ENCODE peak calls at places on chromosome 5, in four cellular contexts. A is HepG2, Y is H1, Q is A549. O is an unnamed sample.

GRCh38 chr5:150638053-150638444 is 2.4 kb upstream of the SYNPO start:
- DNase-seq in A (no peak), Y (no peak), Q (no peak), O (no peak)

GRCh38 chr5:14627270-14627669 is 37.2 kb upstream of the OTULIN start:
- DNase-seq in A (no peak), Y (no peak), Q (no peak), O (no peak)

GRCh38 chr5:132070460-132071337 is 2.9 kb upstream of the CSF2 start:
- DNase-seq in A (no peak), Y (no peak), Q (no peak), O (no peak)

GRCh38 chr5:171534009-171534895 is 114.8 kb downstream of the FGF18 start:
- DNase-seq in A (no peak), Y (no peak), Q (no peak), O (no peak)

GRCh38 chr5:1429501-1429900 is 15.7 kb downstream of the SLC6A3 start:
- DNase-seq in A (no peak), Y (no peak), Q (no peak), O (no peak)

GRCh38 chr5:95925345-95925744 is 36.3 kb downstream of the ELL2 start:
- DNase-seq in A (no peak), Y (no peak), Q (no peak), O (no peak)

GRCh38 chr5:137252513-137252912 is 246.6 kb downstream of the SPOCK1 start:
- DNase-seq in A (no peak), Y (no peak), Q (no peak), O (no peak)

GRCh38 chr5:83321656-83322055 is 149.9 kb upstream of the VCAN start:
- DNase-seq in A (no peak), Y (no peak), Q (no peak), O (no peak)

GRCh38 chr5:53381-54174 is 38.4 kb upstream of the PLEKHG4B start:
- DNase-seq in A (no peak), Y (peak; percentile 46), Q (peak; percentile 49), O (peak; percentile 82)

GRCh38 chr5:16953729-16954128 is 17.6 kb upstream of the MYO10 start:
- DNase-seq in A (no peak), Y (no peak), Q (no peak), O (no peak)

GRCh38 chr5:78644129-78644528 is 4.4 kb downstream of the LHFPL2 start:
- DNase-seq in A (no peak), Y (no peak), Q (no peak), O (no peak)
- H3K4me3 ChIP-seq in A (no peak overlapping the region), Y (no peak overlapping the region), Q (no peak overlapping the region), O (no peak overlapping the region)

GRCh38 chr5:109223521-109223920 is 186.3 kb downstream of the PJA2 start:
- DNase-seq in A (no peak), Y (no peak), Q (no peak), O (no peak)
- TF ChIP-seq CTCF in A (peak; percentile 19), Y (no peak), Q (no peak), O (no peak)

GRCh38 chr5:72499730-72500129 is 7.5 kb downstream of the ZNF366 start:
- DNase-seq in A (no peak), Y (no peak), Q (no peak), O (no peak)

GRCh38 chr5:72494700-72495124 is 12.5 kb downstream of the ZNF366 start:
- DNase-seq in A (no peak), Y (no peak), Q (no peak), O (no peak)

GRCh38 chr5:72498284-72498683 is 8.9 kb downstream of the ZNF366 start:
- DNase-seq in A (no peak), Y (no peak), Q (no peak), O (no peak)

GRCh38 chr5:72499090-72499489 is 8.1 kb downstream of the ZNF366 start:
- DNase-seq in A (no peak), Y (no peak), Q (no peak), O (no peak)

DNA sequence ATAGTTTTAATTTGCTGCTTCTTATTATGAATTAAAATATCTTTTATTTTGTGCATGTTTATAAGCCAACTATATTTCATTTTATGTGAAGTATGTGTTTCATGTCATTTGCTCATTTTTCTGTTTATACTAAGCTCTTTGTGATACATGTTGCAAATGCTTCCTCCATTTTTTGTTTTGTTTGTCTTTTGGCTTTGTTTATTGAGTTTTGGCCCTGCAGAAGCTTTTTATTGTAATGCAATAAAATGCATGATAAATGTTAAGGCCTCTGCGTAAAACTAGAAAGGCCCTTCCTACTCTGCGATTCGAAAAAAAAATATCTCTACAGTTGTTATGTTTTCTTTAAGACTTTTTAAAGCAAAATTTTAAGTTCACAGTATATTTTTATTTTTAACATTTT is 9.4 kb downstream of the ZNF366 start:
- DNase-seq in A (no peak), Y (no peak), Q (no peak), O (no peak)
- TF ChIP-seq CHD2 in A (no peak), Y (no peak), Q (no peak), O (no peak)

GRCh38 chr5:90777959-90778358 is 219.4 kb downstream of the ADGRV1 start:
- DNase-seq in A (no peak), Y (no peak), Q (no peak), O (no peak)
- H3K4me3 ChIP-seq in A (no peak overlapping the region), Y (no peak overlapping the region), Q (no peak overlapping the region), O (no peak overlapping the region)

DNA sequence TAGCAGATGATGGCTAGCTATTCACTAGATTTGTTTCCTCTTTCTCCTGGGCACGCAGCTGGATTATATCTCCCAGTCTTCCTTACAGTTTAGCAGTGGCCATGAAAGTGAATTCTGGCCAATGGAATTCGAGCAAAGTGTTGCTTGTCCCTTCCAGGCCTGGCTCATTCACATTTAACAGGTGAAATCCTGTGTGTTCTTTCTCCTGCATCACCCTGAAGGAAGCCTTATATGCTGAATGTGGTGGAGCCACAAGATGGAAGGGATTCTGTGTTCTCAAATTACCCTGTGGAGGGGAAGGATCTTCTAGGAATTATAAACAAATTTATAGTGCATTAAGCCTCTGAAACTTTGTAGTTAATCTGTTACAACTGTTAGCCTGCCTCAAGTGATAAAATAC is 8.2 kb upstream of the ELOVL7 start:
- DNase-seq in A (no peak), Y (no peak), Q (no peak), O (no peak)
- TF ChIP-seq CTCF in A (no peak), Y (no peak), Q (no peak), O (no peak)

GRCh38 chr5:163563880-163564279 is 58.5 kb downstream of the MAT2B start:
- DNase-seq in A (no peak), Y (no peak), Q (no peak), O (no peak)

GRCh38 chr5:163564321-163564924 is 59.0 kb downstream of the MAT2B start:
- DNase-seq in A (peak; percentile 50), Y (no peak), Q (peak; percentile 60), O (peak; percentile 58)

GRCh38 chr5:163565931-163566608 is 60.7 kb downstream of the MAT2B start:
- DNase-seq in A (peak; percentile 76), Y (no peak), Q (peak; percentile 6), O (no peak)

GRCh38 chr5:163566678-163567077 is 61.3 kb downstream of the MAT2B start:
- DNase-seq in A (no peak), Y (no peak), Q (no peak), O (no peak)

DNA sequence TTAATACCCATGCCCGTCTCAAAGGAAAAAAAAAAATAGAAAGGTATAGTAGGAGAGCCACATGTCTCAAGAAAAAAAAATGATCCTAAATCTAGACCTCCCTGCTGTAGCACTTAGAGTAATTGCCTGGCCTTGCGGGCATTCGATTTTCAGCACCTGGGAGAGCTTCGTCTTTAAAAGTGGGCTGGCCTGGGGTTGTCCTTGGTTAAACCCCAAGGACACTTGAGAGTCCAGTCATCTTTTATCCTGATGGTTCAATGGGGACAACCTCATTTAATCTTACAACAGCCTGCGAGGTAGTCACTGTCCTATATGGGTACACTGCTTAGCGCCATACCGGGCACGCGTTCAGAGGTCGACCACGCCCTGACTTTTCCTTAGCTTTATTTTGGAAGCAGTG is 60.1 kb downstream of the MAT2B start:
- DNase-seq in A (no peak), Y (no peak), Q (no peak), O (no peak)
- TF ChIP-seq CHD2 in A (no peak), Y (no peak), Q (no peak), O (no peak)

GRCh38 chr5:56683733-56684132 is 131.6 kb upstream of the MAP3K1 start:
- DNase-seq in A (no peak), Y (no peak), Q (no peak), O (no peak)
- H3K4me3 ChIP-seq in A (no peak overlapping the region), Y (no peak overlapping the region), Q (no peak overlapping the region), O (no peak overlapping the region)

DNA sequence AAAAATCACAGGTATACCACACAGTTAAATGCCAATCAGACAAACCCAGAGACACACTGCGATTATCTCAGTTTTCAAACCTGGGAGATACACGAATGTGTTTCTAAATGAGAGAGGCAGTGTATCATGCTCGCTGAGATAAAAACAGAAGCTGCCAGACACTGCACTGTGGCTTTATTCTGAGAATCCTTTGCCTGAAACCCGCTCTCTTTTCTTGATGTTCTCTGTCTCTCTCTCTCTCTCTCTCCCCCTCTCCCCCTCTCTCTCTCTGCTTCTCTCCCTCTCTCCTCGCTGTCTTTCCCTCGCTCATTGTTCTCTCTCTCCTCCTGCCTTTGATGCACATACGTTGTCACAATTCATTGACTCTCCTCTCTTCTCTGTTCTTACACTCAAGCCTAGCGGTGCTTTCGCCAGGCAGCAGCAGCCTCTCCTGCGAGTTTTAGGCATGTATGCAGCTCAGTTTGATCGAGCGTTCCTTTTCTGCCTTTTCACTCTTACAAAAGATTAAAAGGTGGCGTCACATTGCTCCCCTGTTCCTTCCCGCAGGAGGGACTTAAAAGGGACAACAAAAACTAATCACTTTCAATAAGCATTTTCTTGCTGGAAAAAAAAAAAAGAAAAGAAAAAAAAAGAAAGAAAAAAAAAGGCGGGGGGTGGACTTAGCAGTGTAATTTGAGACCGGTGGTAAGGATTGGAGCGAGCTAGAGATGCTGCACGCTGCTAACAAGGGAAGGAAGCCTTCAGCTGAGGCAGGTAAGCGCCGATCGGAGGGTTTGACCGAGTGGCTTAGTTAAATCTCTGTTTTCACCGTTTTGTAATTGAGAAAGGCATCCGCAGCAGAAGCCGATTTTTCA is 717.9 kb upstream of the WWC1 start:
- DNase-seq in A (no peak), Y (peak; percentile 62), Q (no peak), O (peak; percentile 20)
- TF ChIP-seq CTCF in A (no peak), Y (no peak), Q (no peak), O (no peak)